ENCODE peak calls at places on chromosomes 13 and 19, in nine cellular contexts. S is esophagus squamous epithelium, O is mucosa of descending colon, T is adrenal gland, U is endothelial cell of umbilical vein, B is ascending aorta, J is fibroblast of pulmonary artery, R is heart right ventricle, Q is body of pancreas. Z is an unnamed sample.

GRCh38 chr13:34523401-34523800 is 418.7 kb upstream of the NBEA start:
- DNase-seq in R (no peak), S (no peak), Q (no peak), T (no peak), U (no peak), O (no peak), B (no peak), J (no peak), Z (no peak)

GRCh38 chr19:2436384-2436783 is 9.0 kb upstream of the TIMM13 start:
- DNase-seq in J (no peak), O (no peak), S (no peak), U (no peak), B (no peak), R (no peak), Q (no peak), T (no peak), Z (no peak)

GRCh38 chr19:3129112-3129511 is 6.7 kb upstream of the GNA15 start:
- DNase-seq in S (no peak), U (peak; percentile 74), Q (peak; percentile 48), O (no peak), J (peak; percentile 85), R (no peak), T (no peak), B (no peak), Z (no peak)

GRCh38 chr19:41321204-41321599 is 11.2 kb downstream of the CCDC97 start:
- DNase-seq in S (no peak), B (no peak), T (no peak), J (no peak), O (no peak), R (no peak), Q (no peak), U (no peak), Z (no peak)

GRCh38 chr19:55209430-55210119 is at the start of gene PTPRH:
- DNase-seq in J (no peak), Q (peak; percentile 55), R (no peak), O (peak; percentile 85), U (no peak), T (no peak), S (no peak), B (no peak), Z (no peak)

GRCh38 chr13:49690133-49690989 is 925 bp downstream of the EBPL start:
- DNase-seq in O (no peak), Q (peak; percentile 82), T (peak; percentile 71), U (peak; percentile 63), J (peak; percentile 75), B (no peak), R (no peak), S (no peak), Z (no peak)

GRCh38 chr13:108408670-108409069 is 139.2 kb downstream of the TNFSF13B start:
- DNase-seq in B (no peak), U (no peak), S (no peak), T (no peak), Q (no peak), R (no peak), O (no peak), J (no peak), Z (no peak)

GRCh38 chr13:111953546-111954178 is 113.3 kb upstream of the SOX1 start:
- DNase-seq in Q (no peak), S (no peak), T (peak; percentile 27), R (no peak), U (no peak), B (no peak), O (no peak), J (no peak), Z (no peak)

GRCh38 chr19:12969292-12969988 is at the start of gene DAND5:
- DNase-seq in B (no peak), T (peak; percentile 78), Q (no peak), U (no peak), O (no peak), S (no peak), J (no peak), R (peak; percentile 63), Z (no peak)

GRCh38 chr19:49430678-49431329 is 5.6 kb downstream of the GFY start:
- DNase-seq in B (no peak), R (no peak), J (no peak), S (no peak), O (peak; percentile 37), T (no peak), Q (no peak), U (no peak), Z (no peak)
- TF ChIP-seq CTCF in B (no peak), R (peak; percentile 15), J (peak; percentile 19), S (no peak), O (no peak), T (no peak), Q (no peak), U (peak; percentile 27), Z (peak; percentile 49)

DNA sequence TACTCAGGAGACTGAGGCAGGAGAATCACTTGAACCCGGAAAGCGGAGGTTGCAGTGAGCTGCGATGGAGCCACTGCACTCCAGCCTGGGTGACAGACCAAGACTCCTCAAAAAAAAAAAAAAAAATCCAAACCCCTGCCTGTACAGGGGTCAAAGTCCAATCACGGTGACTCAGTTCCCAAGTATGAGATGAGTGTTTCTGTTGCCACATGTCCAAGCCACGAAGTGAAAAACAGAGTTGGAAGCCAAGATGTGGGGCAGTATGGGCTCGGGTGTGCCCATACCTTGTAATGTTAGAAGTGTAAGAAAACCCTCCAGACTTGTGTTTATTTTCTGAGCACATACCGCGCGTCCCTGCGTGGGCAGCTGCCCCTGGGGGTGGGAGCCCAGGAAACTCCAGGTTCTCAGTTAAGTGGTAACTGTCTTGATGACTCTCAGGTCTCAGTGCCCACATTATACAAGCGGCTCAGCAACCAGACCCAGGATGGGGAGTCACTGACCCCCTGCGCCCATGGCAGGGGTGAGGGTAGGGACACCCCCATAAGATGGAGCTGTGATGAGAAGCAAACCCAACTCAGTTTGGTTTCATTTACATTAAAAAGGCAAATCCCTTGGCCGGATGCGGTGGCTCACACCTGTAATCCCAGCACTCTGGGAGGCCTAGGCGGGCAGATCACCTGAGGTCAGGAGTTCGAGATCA is 1.2 kb upstream of the GPX4 start:
- DNase-seq in B (peak; percentile 95), J (peak; percentile 99), T (peak; percentile 90), Q (peak; percentile 82), O (no peak), R (no peak), U (peak; percentile 95), S (no peak), Z (peak; percentile 66)
- H3K4me3 ChIP-seq in B (no peak overlapping the region), J (peak overlapping the region; percentile 25), T (no peak overlapping the region), Q (no peak overlapping the region), O (no peak overlapping the region), R (no peak overlapping the region), U (peak overlapping the region; percentile 7), S (no peak overlapping the region), Z (no peak overlapping the region)

DNA sequence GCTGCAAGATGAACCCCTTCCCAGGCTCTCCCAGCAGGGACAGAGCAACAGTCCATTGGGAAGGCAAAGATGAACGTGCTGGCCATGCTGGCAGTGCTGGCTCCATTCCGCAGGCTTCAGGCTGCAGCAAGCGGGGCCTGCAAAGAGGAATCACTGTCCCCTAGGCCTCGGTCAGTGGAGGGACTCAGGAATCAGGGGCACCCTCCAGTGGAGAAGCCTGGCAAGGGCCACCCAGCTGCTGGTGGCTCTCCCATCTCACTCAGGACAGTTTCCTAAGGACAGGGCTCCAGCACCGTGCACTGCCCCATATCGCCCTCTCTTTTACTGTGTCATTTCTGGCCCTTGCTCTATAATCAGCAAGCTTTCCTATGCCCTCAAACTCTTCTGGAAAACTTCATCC is 498.6 kb downstream of the EFNB2 start:
- DNase-seq in T (no peak), J (no peak), O (no peak), S (no peak), Q (no peak), B (no peak), U (no peak), R (no peak), Z (no peak)
- TF ChIP-seq CTCF in T (no peak), J (no peak), O (no peak), S (no peak), Q (no peak), B (no peak), U (no peak), R (no peak), Z (no peak)

GRCh38 chr19:45444318-45445041 is 20.8 kb upstream of the ERCC1 start:
- DNase-seq in S (peak; percentile 36), T (peak; percentile 96), O (peak; percentile 95), U (peak; percentile 78), J (peak; percentile 88), Q (peak; percentile 95), B (peak; percentile 98), R (peak; percentile 96), Z (no peak)

GRCh38 chr19:45440873-45441654 is 17.3 kb upstream of the ERCC1 start:
- DNase-seq in S (no peak), R (no peak), T (no peak), Q (no peak), B (no peak), U (no peak), J (peak; percentile 57), O (no peak), Z (no peak)

GRCh38 chr19:45443462-45444317 is 20.0 kb upstream of the ERCC1 start:
- DNase-seq in O (peak; percentile 97), R (peak; percentile 97), B (peak; percentile 100), S (no peak), Q (peak; percentile 97), T (peak; percentile 98), J (peak; percentile 93), U (peak; percentile 93), Z (no peak)

GRCh38 chr19:45442927-45443461 is 19.3 kb upstream of the ERCC1 start:
- DNase-seq in J (peak; percentile 56), T (peak; percentile 83), U (peak; percentile 22), B (peak; percentile 89), R (peak; percentile 50), Q (peak; percentile 70), O (peak; percentile 75), S (no peak), Z (no peak)

GRCh38 chr19:45442408-45442926 is 18.8 kb upstream of the ERCC1 start:
- DNase-seq in S (no peak), R (no peak), Q (no peak), O (no peak), B (no peak), U (no peak), J (no peak), T (no peak), Z (no peak)
- H3K4me3 ChIP-seq in S (no peak overlapping the region), R (no peak overlapping the region), Q (no peak overlapping the region), O (no peak overlapping the region), B (no peak overlapping the region), U (no peak overlapping the region), J (no peak overlapping the region), T (no peak overlapping the region), Z (no peak overlapping the region)

GRCh38 chr19:4906963-4907362 is 2.3 kb upstream of the UHRF1 start:
- DNase-seq in Q (no peak), O (no peak), T (no peak), S (no peak), B (no peak), J (no peak), R (no peak), U (no peak), Z (no peak)
- TF ChIP-seq CTCF in Q (no peak), O (no peak), T (no peak), S (no peak), B (no peak), J (no peak), R (no peak), U (no peak), Z (no peak)

DNA sequence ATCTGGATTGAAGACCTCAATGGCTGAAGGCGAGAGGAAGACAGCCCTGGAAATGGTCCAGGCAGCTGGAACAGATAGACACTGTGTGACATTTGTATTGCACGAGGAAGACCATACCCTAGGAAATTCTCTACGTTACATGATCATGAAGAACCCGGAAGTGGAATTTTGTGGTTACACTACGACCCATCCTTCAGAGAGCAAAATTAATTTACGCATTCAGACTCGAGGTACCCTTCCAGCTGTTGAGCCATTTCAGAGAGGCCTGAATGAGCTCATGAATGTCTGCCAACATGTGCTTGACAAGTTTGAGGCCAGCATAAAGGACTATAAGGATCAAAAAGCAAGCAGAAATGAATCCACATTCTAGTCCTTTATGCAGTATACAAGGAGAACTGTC is 1.2 kb downstream of the POLR1D start:
- DNase-seq in S (no peak), O (no peak), B (no peak), J (no peak), Q (no peak), T (no peak), R (no peak), U (no peak), Z (no peak)
- H3K4me3 ChIP-seq in S (peak overlapping the region; percentile 83), O (no peak overlapping the region), B (peak overlapping the region; percentile 95), J (peak overlapping the region; percentile 81), Q (no peak overlapping the region), T (no peak overlapping the region), R (no peak overlapping the region), U (no peak overlapping the region), Z (peak overlapping the region; percentile 67)

Z was measured in GM12864.